ENCODE peak calls at places on chromosomes 7 and 10, in four cellular contexts. N is cardiac muscle cell, M is tibial artery, O is thoracic aorta. F is an unnamed sample.
A peak's percentile ranks its signal among the peaks of the same experiment; 100 is the strongest.

GRCh38 chr10:1152386-1153252 is 96.4 kb downstream of the WDR37 start:
- DNase-seq in N (no peak), M (no peak), O (no peak), F (no peak)

GRCh38 chr10:27019827-27020226 is 80.5 kb downstream of the ANKRD26 start:
- DNase-seq in N (no peak), M (no peak), O (no peak), F (no peak)

GRCh38 chr7:105388373-105389089 is at the start of gene SRPK2:
- DNase-seq in N (peak; percentile 92), M (peak; percentile 67), O (no peak), F (peak; percentile 70)

GRCh38 chr7:145718129-145718528 is 398.5 kb upstream of the CNTNAP2 start:
- DNase-seq in N (no peak), M (no peak), O (no peak), F (no peak)

GRCh38 chr7:64187408-64187807 is 19.6 kb upstream of the ZNF735 start:
- DNase-seq in N (no peak), M (no peak), O (no peak), F (no peak)

GRCh38 chr10:5291501-5292195 is 73.1 kb upstream of the UCN3 start:
- DNase-seq in N (no peak), M (peak; percentile 79), O (no peak), F (no peak)

GRCh38 chr7:17039372-17039771 is 157.6 kb upstream of the AGR3 start:
- DNase-seq in N (no peak), M (no peak), O (no peak), F (no peak)

GRCh38 chr10:68086011-68086410 is 10.9 kb upstream of the HERC4 start:
- DNase-seq in N (no peak), M (no peak), O (no peak), F (no peak)

GRCh38 chr10:3906511-3907111 is 121.6 kb upstream of the KLF6 start:
- DNase-seq in N (no peak), M (peak; percentile 44), O (no peak), F (no peak)

GRCh38 chr10:61655335-61655851 is 7.3 kb upstream of the CABCOCO1 start:
- DNase-seq in N (no peak), M (no peak), O (no peak), F (no peak)

GRCh38 chr10:101646369-101646768 is 48.6 kb downstream of the FBXW4 start:
- DNase-seq in N (no peak), M (no peak), O (no peak), F (no peak)

GRCh38 chr7:57348646-57349269 is 101.2 kb upstream of the ZNF716 start:
- DNase-seq in N (no peak), M (no peak), O (no peak), F (no peak)

GRCh38 chr10:130409931-130410330 is 273.7 kb downstream of the GLRX3 start:
- DNase-seq in N (no peak), M (no peak), O (no peak), F (no peak)

GRCh38 chr10:42939237-42939636 is 137.6 kb upstream of the RET start:
- DNase-seq in N (no peak), M (no peak), O (no peak), F (no peak)

GRCh38 chr7:125661677-125662076 is 732.1 kb upstream of the POT1 start:
- DNase-seq in N (no peak), M (no peak), O (no peak), F (no peak)

GRCh38 chr7:111987115-111987826 is 218.9 kb downstream of the DOCK4 start:
- DNase-seq in N (no peak), M (no peak), O (no peak), F (no peak)

DNA sequence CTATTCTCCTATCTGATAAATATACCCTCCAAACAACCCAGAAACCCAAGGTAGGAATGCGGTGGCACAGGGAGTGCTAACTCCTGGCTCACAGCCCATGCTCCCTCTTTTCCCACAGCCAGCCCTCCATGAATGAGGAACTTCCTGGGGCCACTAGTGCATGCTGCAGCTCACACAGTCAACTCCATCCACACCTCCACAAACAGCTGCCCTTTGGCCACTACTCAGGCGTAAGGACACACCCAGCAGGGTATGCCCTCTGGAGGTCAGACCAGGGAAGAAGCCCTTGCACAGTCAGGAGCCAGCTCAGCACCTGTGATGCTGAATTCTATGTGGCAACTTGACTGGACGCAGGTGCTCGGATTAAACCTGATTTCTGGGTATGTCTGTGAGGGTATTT is 85.2 kb upstream of the PIK3CG start:
- DNase-seq in N (peak; percentile 28), M (no peak), O (no peak), F (no peak)
- TF ChIP-seq CTCF in N (no peak), M (no peak), O (no peak), F (no peak)

GRCh38 chr7:43353902-43354301 is 229.0 kb upstream of the STK17A start:
- DNase-seq in N (no peak), M (no peak), O (no peak), F (no peak)
- TF ChIP-seq CTCF in N (no peak), M (no peak), O (no peak), F (no peak)

DNA sequence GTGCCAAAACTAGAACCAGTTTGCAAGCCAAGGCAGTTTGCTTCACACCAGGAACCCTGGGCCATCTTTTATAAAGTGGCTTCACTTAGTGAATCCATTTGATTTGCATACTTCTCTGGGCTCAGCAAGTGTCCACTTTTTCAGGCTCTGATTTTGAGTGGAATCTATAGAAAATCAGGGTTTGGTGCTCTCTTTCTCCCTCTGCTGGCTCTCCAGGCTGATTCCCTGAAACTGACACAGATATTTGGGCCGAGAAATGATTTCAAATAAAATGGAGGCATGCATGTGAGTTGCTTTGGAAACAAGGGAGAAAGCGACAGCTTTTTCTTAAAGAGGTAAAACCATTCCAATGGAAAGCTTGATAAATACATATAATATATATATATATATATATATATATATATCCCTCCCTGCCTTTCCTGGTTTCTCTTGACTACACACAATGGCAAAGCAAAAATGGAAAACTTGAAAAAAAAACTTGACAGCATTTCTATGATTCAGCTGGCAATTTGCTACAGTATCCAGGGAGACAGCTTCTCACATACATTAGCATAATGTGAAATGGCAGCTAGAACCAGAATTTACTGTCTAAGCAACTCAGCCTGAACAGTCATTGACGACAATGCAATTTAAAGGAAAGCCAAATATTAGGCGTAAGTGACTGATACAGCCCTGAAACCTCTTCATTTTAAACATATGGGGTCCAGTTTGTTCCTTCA is 188.4 kb downstream of the TMEM178B start:
- DNase-seq in N (no peak), M (no peak), O (no peak), F (no peak)
- TF ChIP-seq CTCF in N (no peak), M (no peak), O (no peak), F (no peak)

GRCh38 chr10:48431871-48432270 is 125.4 kb downstream of the MAPK8 start:
- DNase-seq in N (no peak), M (no peak), O (no peak), F (no peak)
- TF ChIP-seq CTCF in N (no peak), M (no peak), O (no peak), F (no peak)

DNA sequence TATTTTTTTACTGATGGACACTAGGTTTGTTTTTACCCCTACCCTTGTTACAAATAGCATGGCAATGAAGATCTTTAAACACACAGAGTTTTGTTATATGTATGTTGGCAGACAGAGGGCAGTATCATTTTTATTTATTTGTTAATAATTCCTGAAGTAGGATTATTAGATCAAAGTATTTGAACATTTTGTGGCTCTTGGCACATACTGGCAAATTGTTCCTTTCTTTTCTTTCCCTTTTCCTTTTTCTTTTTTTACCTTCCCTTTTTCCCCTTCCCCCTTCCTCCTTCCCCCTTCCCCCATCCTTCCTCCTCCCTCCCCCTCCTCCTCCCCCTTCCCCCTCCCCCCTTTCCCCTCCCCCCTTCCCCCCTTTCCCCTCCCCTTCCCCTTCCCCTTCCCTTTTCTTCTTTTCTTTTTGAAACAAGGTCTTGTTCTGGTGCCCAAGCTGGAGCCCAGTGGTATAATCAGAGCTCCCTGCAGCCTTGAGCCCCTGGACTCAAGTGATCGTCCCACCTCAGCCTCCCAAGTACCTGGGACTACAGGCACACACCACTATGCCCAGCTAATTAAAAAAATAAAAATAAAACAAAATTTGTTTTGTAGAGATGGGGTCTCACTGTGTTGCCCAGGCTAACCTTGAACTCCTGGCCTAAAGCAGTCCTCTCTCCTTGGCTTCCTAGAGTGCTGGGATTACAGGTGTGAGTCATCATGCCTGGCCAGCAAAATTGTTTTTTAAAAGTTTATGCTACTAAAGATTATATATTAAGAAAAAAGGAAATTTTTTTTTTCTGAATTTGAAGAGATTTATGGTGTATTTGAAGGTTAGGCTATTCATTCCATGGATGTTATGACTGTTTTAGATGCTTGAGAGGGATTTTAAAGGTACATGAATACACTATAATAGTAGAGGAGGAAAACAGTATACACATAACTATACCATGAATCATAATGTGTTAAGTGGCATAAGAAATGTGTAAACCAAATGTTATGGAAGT is 39.3 kb downstream of the SEPTIN7 start:
- DNase-seq in N (no peak), M (no peak), O (no peak), F (no peak)
- TF ChIP-seq CTCF in N (no peak), M (no peak), O (no peak), F (no peak)

DNA sequence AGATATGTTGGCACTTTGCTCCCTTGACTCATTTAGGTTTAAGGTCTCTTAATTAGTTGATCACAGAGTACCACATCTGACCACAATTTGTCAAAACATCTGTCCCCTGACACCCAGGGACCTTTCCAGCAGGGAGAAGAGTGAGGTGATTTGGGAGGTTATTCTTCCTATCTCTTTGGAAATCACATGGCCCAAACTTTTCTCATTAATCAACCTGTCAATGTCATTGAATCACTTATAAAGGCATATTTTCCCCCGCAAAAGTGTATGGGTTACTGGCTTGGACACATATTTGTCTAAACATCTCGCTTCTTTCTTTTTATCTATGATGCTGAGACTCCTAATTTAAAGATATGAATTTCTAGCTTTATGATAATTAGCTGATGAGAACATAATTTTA is 92.4 kb upstream of the RPA3 start:
- DNase-seq in N (no peak), M (no peak), O (no peak), F (no peak)
- TF ChIP-seq CTCF in N (no peak), M (no peak), O (no peak), F (no peak)

F was measured in D721Med.